ENCODE peak calls at places on chromosomes 2 and 18, in five cellular contexts. T, F, V, I and M are unnamed samples. For H3K4me1, the result is how much of the 10 kb centered on the place peaks cover.

GRCh38 chr2:4272261-4272858 is 569.0 kb downstream of the DCDC2C start:
- DNase-seq in T (no peak), F (no peak), V (no peak), I (no peak), M (no peak)

GRCh38 chr2:127355407-127356008 is 32.3 kb downstream of the MAP3K2 start:
- DNase-seq in T (no peak), V (no peak), F (peak), I (peak), M (no peak)

GRCh38 chr2:29558097-29558496 is 363.3 kb downstream of the ALK start:
- DNase-seq in F (no peak), V (no peak), I (no peak), T (no peak), M (no peak)

GRCh38 chr2:224055101-224055500 is 16.0 kb upstream of the SERPINE2 start:
- DNase-seq in V (no peak), T (no peak), F (no peak), I (no peak), M (no peak)

GRCh38 chr2:78979380-78980238 is 45.9 kb upstream of the REG3G start:
- DNase-seq in V (no peak), T (no peak), I (peak), F (peak), M (no peak)

GRCh38 chr2:73009177-73009839 is 62.2 kb downstream of the SFXN5 start:
- DNase-seq in F (no peak), T (no peak), I (no peak), V (no peak), M (peak)

GRCh38 chr18:58525517-58525916 is 103.4 kb downstream of the ALPK2 start:
- DNase-seq in F (no peak), T (no peak), I (no peak), V (no peak), M (no peak)

GRCh38 chr2:33607137-33607781 is 8.2 kb upstream of the FAM98A start:
- DNase-seq in V (no peak), I (no peak), T (no peak), F (no peak), M (no peak)

GRCh38 chr2:146850746-146851145 is 994.1 kb upstream of the ACVR2A start:
- DNase-seq in I (no peak), T (no peak), F (no peak), V (no peak), M (no peak)

GRCh38 chr2:112607680-112608438 is 23.4 kb downstream of the CHCHD5 start:
- DNase-seq in I (no peak), V (peak), F (no peak), T (no peak), M (no peak)

GRCh38 chr2:26610504-26611335 is 30.4 kb downstream of the CIB4 start:
- DNase-seq in F (peak), T (no peak), V (peak), I (no peak), M (no peak)

GRCh38 chr2:220512419-220512818 is 885.0 kb downstream of the SLC4A3 start:
- DNase-seq in V (no peak), T (no peak), I (no peak), F (no peak), M (no peak)

GRCh38 chr2:121545257-121545656 is 14.6 kb downstream of the RNU4ATAC start:
- DNase-seq in T (no peak), V (no peak), I (no peak), F (no peak), M (no peak)
- H3K4me1 ChIP-seq in T (under half), V (under half), I (under half), F (under half), M (under half)

DNA sequence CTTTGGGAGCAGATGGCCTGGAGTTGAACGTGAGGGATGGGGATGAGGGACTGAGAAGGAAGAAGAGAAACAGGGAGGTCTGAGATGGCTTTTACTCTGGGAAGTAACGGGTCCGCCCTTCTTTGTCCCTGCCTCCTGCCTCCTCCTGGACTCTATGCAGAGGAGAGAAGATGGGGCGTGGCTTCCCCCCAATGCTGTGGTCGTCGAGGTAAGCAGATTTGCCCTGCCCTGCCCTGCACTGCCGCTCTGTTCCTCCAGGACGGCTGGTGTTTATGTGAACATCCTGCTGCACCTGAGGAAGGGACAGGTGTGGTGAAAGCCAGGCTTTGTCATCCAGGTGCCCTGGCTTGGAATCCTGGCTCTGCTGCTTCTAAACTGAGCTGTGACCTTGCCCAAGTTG is 13.5 kb upstream of the NTSR2 start:
- DNase-seq in I (no peak), T (no peak), V (peak), F (no peak), M (no peak)
- TF ChIP-seq CTCF in I (no peak), T (no peak), V (no peak), F (no peak), M (no peak)

GRCh38 chr2:25213229-25213628 is 44.8 kb upstream of the POMC start:
- DNase-seq in I (no peak), T (no peak), V (no peak), F (no peak), M (no peak)

GRCh38 chr2:25215232-25215631 is 46.9 kb upstream of the POMC start:
- DNase-seq in I (no peak), F (no peak), T (peak), V (no peak), M (no peak)

GRCh38 chr2:25219621-25220020 is 51.2 kb upstream of the POMC start:
- DNase-seq in I (no peak), F (no peak), V (no peak), T (no peak), M (no peak)

GRCh38 chr2:25218134-25218533 is 49.8 kb upstream of the POMC start:
- DNase-seq in T (no peak), I (no peak), V (no peak), F (no peak), M (no peak)

GRCh38 chr2:25215948-25216679 is 47.7 kb upstream of the POMC start:
- DNase-seq in T (peak), I (peak), F (no peak), V (peak), M (no peak)
- H3K4me3 ChIP-seq in T (peak), I (peak), F (no peak), V (peak), M (peak)

GRCh38 chr2:150479075-150479915 is 8.2 kb downstream of the RND3 start:
- DNase-seq in T (no peak), F (no peak), I (no peak), V (no peak), M (no peak)
- H3K4me1 ChIP-seq in T (under half), F (under half), I (half or more), V (half or more), M (half or more)

GRCh38 chr18:77220726-77221125 is 28.9 kb upstream of the GALR1 start:
- DNase-seq in T (no peak), V (no peak), I (no peak), F (no peak), M (no peak)

GRCh38 chr18:77218642-77219041 is 31.0 kb upstream of the GALR1 start:
- DNase-seq in F (no peak), T (no peak), I (no peak), V (no peak), M (no peak)

GRCh38 chr18:77222464-77222863 is 27.2 kb upstream of the GALR1 start:
- DNase-seq in V (no peak), I (no peak), F (no peak), T (no peak), M (no peak)

GRCh38 chr18:77223221-77223639 is 26.4 kb upstream of the GALR1 start:
- DNase-seq in V (no peak), T (no peak), I (no peak), F (no peak), M (no peak)

DNA sequence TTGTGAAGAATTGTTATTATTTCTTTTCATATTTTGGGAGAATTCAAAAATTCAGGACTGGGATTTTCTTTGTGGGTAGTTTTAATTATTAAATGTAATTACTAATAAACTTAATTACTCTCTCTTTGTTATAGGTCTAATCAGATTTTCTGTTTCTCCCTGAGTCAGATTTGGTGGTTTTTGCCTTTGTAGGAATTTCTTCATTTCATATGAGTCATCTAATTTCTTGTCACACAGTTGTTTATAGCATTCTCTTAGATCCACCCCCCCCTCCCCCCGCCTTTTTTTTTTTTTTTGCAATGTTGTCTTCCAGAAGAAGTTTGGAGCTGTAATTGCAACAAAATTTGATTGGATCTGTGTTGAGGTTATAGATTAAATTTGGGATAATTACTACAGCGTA is 26.0 kb upstream of the GALR1 start:
- DNase-seq in F (no peak), V (no peak), I (no peak), T (no peak), M (no peak)
- TF ChIP-seq CTCF in F (no peak), V (no peak), I (no peak), T (no peak), M (no peak)

GRCh38 chr2:191247381-191248057 is 2.3 kb downstream of the MYO1B start:
- DNase-seq in I (peak), F (peak), T (no peak), V (no peak), M (no peak)
- H3K4me3 ChIP-seq in I (peak), F (peak), T (no peak), V (no peak), M (peak)

DNA sequence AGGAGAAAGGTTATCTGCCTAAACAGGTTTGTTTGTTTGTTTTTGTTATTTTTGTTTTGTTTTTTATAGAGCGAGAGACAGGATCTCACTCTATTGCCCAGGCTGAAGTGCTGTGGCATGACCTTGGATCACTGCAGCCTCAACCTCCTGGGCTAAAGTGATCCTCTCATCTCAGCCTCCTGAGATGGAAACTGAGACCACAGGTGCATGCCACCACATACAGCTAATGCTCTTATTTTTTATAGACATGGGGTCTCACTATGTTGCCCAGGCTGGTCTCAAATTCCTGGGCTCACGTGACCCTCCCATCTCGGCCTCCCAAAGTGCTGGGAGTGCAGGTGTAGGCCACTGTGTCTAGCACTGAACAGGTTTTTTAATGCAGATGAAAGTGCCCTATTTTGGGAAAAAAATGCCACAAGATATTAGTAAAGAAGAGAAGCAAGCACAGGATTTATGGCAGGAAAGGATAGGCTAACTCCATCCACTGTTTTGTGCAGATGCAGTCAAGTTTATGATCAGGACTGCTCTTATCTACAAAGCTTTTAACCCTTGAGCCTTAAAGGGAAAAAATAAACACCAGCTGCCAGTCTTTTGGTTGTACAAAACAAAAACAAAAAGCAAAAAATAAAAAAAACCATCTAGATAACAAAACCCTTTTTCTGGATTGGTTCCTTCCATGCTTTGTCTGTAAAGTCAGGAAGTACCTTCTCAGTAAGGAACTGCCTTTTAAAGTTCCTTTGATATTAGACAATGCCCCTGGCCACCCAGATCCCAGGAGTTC is 29.4 kb downstream of the MAP4K3 start:
- DNase-seq in F (no peak), V (no peak), T (no peak), I (no peak), M (no peak)
- H3K4me1 ChIP-seq in F (half or more), V (half or more), T (under half), I (half or more), M (under half)

GRCh38 chr2:222315443-222316121 is 16.8 kb upstream of the PAX3 start:
- DNase-seq in V (no peak), T (no peak), I (no peak), F (no peak), M (no peak)
- TF ChIP-seq CTCF in V (no peak), T (no peak), I (peak), F (no peak), M (no peak)

DNA sequence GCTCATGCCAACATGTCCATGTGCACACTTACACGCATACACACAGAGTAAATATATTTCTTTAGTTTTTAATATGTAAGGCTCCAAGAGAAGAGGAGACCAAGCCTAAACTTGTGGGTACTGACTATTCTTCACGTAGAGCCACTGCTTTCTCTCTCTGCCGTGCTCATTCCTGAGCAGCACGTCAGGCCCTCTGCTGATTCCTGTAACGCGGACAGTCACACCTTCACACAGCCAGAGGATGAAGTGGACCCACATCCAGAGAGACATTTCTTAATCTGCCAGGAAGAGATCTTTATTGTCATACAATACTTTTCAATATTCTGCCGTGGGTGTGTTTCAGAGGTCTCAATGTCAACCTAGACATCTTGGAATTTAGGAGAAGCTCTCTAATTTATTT is 560.7 kb downstream of the STK39 start:
- DNase-seq in F (no peak), I (no peak), T (no peak), V (no peak), M (no peak)
- H3K4me3 ChIP-seq in F (no peak), I (no peak), T (no peak), V (no peak), M (no peak)